ENCODE peak calls at places on chromosome 2, in six cellular contexts. B, R, E, K, Z and M are unnamed samples.

GRCh38 chr2:230828272-230828961 is 36.3 kb upstream of the ITM2C start:
- DNase-seq in B (no peak), R (no peak), E (peak; percentile 6), K (peak; percentile 46), Z (no peak), M (no peak)

GRCh38 chr2:240840435-240841060 is 20.5 kb upstream of the KIF1A start:
- DNase-seq in B (peak; percentile 78), R (peak; percentile 35), E (peak; percentile 80), K (no peak), Z (peak; percentile 59), M (peak; percentile 35)

GRCh38 chr2:213766465-213766891 is 482.2 kb downstream of the SPAG16 start:
- DNase-seq in B (no peak), R (peak; percentile 2), E (no peak), K (no peak), Z (no peak), M (no peak)

GRCh38 chr2:40797115-40797514 is 345.2 kb upstream of the SLC8A1 start:
- DNase-seq in B (no peak), R (no peak), E (no peak), K (no peak), Z (no peak), M (peak; percentile 23)

GRCh38 chr2:234191819-234192407 is 141.4 kb downstream of the SPP2 start:
- DNase-seq in B (no peak), R (no peak), E (no peak), K (no peak), Z (peak; percentile 22), M (no peak)

GRCh38 chr2:222440670-222441422 is 16.5 kb downstream of the SGPP2 start:
- DNase-seq in B (no peak), R (peak; percentile 30), E (no peak), K (no peak), Z (no peak), M (no peak)

GRCh38 chr2:150046211-150046610 is 441.3 kb downstream of the RND3 start:
- DNase-seq in B (no peak), R (no peak), E (no peak), K (no peak), Z (no peak), M (no peak)

GRCh38 chr2:1613731-1614354 is 130.5 kb downstream of the PXDN start:
- DNase-seq in B (no peak), R (peak; percentile 37), E (no peak), K (no peak), Z (no peak), M (no peak)

GRCh38 chr2:83103602-83104001 is 1355.5 kb downstream of the SUCLG1 start:
- DNase-seq in B (no peak), R (peak; percentile 57), E (no peak), K (no peak), Z (no peak), M (peak; percentile 73)

GRCh38 chr2:42618116-42618515 is 49.7 kb downstream of the MTA3 start:
- DNase-seq in B (no peak), R (no peak), E (no peak), K (no peak), Z (no peak), M (no peak)

GRCh38 chr2:223746611-223747010 is 90.8 kb downstream of the AP1S3 start:
- DNase-seq in B (no peak), R (no peak), E (no peak), K (no peak), Z (no peak), M (no peak)

GRCh38 chr2:62713837-62714236 is 8.3 kb downstream of the EHBP1 start:
- DNase-seq in B (no peak), R (no peak), E (no peak), K (no peak), Z (no peak), M (no peak)

GRCh38 chr2:84849271-84849952 is 31.5 kb downstream of the TRABD2A start:
- DNase-seq in B (no peak), R (no peak), E (no peak), K (peak; percentile 58), Z (no peak), M (no peak)

GRCh38 chr2:241001413-241002274 is 3.2 kb downstream of the SNED1 start:
- DNase-seq in B (no peak), R (no peak), E (no peak), K (no peak), Z (no peak), M (no peak)

GRCh38 chr2:25098558-25099486 is 56.9 kb downstream of the EFR3B start:
- DNase-seq in B (no peak), R (no peak), E (no peak), K (no peak), Z (no peak), M (no peak)

GRCh38 chr2:112012556-112012955 is 42.5 kb upstream of the TMEM87B start:
- DNase-seq in B (no peak), R (no peak), E (no peak), K (no peak), Z (no peak), M (no peak)

GRCh38 chr2:168184896-168185513 is 62.4 kb downstream of the STK39 start:
- DNase-seq in B (no peak), R (no peak), E (no peak), K (no peak), Z (no peak), M (no peak)

GRCh38 chr2:163735692-163736432 is at the start of gene FIGN:
- DNase-seq in B (peak; percentile 45), R (peak; percentile 86), E (peak; percentile 50), K (no peak), Z (peak; percentile 70), M (peak; percentile 79)

GRCh38 chr2:8049851-8050571 is 631.8 kb upstream of the ID2 start:
- DNase-seq in B (no peak), R (no peak), E (no peak), K (peak; percentile 85), Z (no peak), M (no peak)

GRCh38 chr2:237626813-237627451 is 455 bp upstream of the LRRFIP1 start:
- DNase-seq in B (peak; percentile 19), R (no peak), E (peak; percentile 43), K (no peak), Z (no peak), M (no peak)

GRCh38 chr2:178513876-178514275 is 33.6 kb downstream of the PLEKHA3 start:
- DNase-seq in B (no peak), R (no peak), E (no peak), K (no peak), Z (no peak), M (no peak)

GRCh38 chr2:127355407-127356008 is 32.3 kb downstream of the MAP3K2 start:
- DNase-seq in B (no peak), R (no peak), E (peak; percentile 4), K (peak; percentile 21), Z (no peak), M (no peak)

GRCh38 chr2:41910126-41910525 is 137.7 kb upstream of the PKDCC start:
- DNase-seq in B (no peak), R (no peak), E (no peak), K (no peak), Z (no peak), M (no peak)

GRCh38 chr2:102940684-102941083 is 178.9 kb downstream of the TMEM182 start:
- DNase-seq in B (no peak), R (no peak), E (no peak), K (no peak), Z (no peak), M (no peak)

GRCh38 chr2:130987519-130988425 is 105.5 kb downstream of the FAM168B start:
- DNase-seq in B (no peak), R (no peak), E (no peak), K (no peak), Z (no peak), M (no peak)

GRCh38 chr2:128475427-128476211 is 157.0 kb upstream of the HS6ST1 start:
- DNase-seq in B (no peak), R (no peak), E (no peak), K (no peak), Z (no peak), M (no peak)

GRCh38 chr2:120863661-120864320 is 128.1 kb downstream of the GLI2 start:
- DNase-seq in B (no peak), R (no peak), E (no peak), K (no peak), Z (no peak), M (no peak)

GRCh38 chr2:170886391-170886790 is 42.7 kb upstream of the GORASP2 start:
- DNase-seq in B (no peak), R (no peak), E (no peak), K (no peak), Z (no peak), M (no peak)

GRCh38 chr2:41546031-41546430 is 501.8 kb upstream of the PKDCC start:
- DNase-seq in B (no peak), R (no peak), E (no peak), K (no peak), Z (no peak), M (no peak)

GRCh38 chr2:101387151-101387807 is at the start of gene CREG2:
- DNase-seq in B (peak; percentile 73), R (no peak), E (peak; percentile 32), K (peak; percentile 73), Z (peak; percentile 82), M (no peak)

GRCh38 chr2:96537066-96537733 is 648 bp downstream of the ARID5A start:
- DNase-seq in B (no peak), R (no peak), E (peak; percentile 33), K (peak; percentile 91), Z (no peak), M (no peak)

GRCh38 chr2:238425979-238426567 is 654 bp upstream of the ASB1 start:
- DNase-seq in B (no peak), R (peak; percentile 35), E (peak; percentile 90), K (no peak), Z (peak; percentile 37), M (no peak)

GRCh38 chr2:63643486-63643885 is 54.7 kb downstream of the MDH1 start:
- DNase-seq in B (no peak), R (no peak), E (no peak), K (no peak), Z (no peak), M (no peak)

GRCh38 chr2:989766-990467 is 39.3 kb downstream of the SNTG2 start:
- DNase-seq in B (no peak), R (no peak), E (no peak), K (no peak), Z (no peak), M (no peak)